ENCODE peak calls at places on chromosomes 4 and X, in six cellular contexts. G, C, D, Y, M and W are unnamed samples.

GRCh38 chr4:39834269-39834668 is 136.3 kb downstream of the UBE2K start:
- DNase-seq in G (no peak), C (no peak), D (no peak), Y (no peak), M (no peak), W (no peak)

GRCh38 chrX:13476384-13476783 is 93.0 kb upstream of the EGFL6 start:
- DNase-seq in G (no peak), C (peak), D (no peak), Y (no peak), M (no peak), W (no peak)

GRCh38 chrX:46770817-46771163 is 11.9 kb upstream of the SLC9A7 start:
- DNase-seq in G (peak), C (peak), D (no peak), Y (no peak), M (no peak), W (no peak)

GRCh38 chr4:104826171-104826570 is 320.5 kb upstream of the TET2 start:
- DNase-seq in G (no peak), C (no peak), D (no peak), Y (no peak), M (no peak), W (no peak)

GRCh38 chrX:14660970-14661369 is 131.6 kb downstream of the GLRA2 start:
- DNase-seq in G (no peak), C (no peak), D (no peak), Y (no peak), M (no peak), W (no peak)

GRCh38 chrX:100980608-100981497 is 11.3 kb downstream of the ARL13A start:
- DNase-seq in G (peak), C (peak), D (no peak), Y (peak), M (no peak), W (peak)

GRCh38 chrX:140701480-140701879 is 8.1 kb upstream of the LINC00632 start:
- DNase-seq in G (peak), C (peak), D (peak), Y (no peak), M (no peak), W (peak)

GRCh38 chr4:30103455-30103854 is 616.7 kb upstream of the PCDH7 start:
- DNase-seq in G (no peak), C (no peak), D (no peak), Y (no peak), M (no peak), W (peak)

GRCh38 chrX:11349020-11349419 is 55.8 kb downstream of the AMELX start:
- DNase-seq in G (no peak), C (no peak), D (no peak), Y (no peak), M (no peak), W (no peak)

GRCh38 chr4:54568184-54568583 is 89.6 kb upstream of the KIT start:
- DNase-seq in G (peak), C (peak), D (no peak), Y (no peak), M (no peak), W (no peak)

GRCh38 chr4:158599150-158599549 is 72.5 kb downstream of the C4orf46 start:
- DNase-seq in G (no peak), C (no peak), D (no peak), Y (no peak), M (no peak), W (no peak)

GRCh38 chr4:89489338-89489771 is 181.8 kb upstream of the GPRIN3 start:
- DNase-seq in G (no peak), C (no peak), D (no peak), Y (no peak), M (no peak), W (no peak)